ENCODE peak calls at places on chromosomes 5 and 9, in ten cellular contexts. D is neural progenitor cell, G is AG09309, J is lung, A is B cell, Y is stomach, M is NB4, E is epithelial cell of esophagus, B is fibroblast of villous mesenchyme, W is HL-60. N is an unnamed sample.
A peak's percentile ranks its signal among the peaks of the same experiment; 100 is the strongest.

GRCh38 chr5:88049737-88050136 is 218.9 kb downstream of the TMEM161B start:
- DNase-seq in D (no peak), G (no peak), J (no peak), A (no peak), Y (no peak), M (no peak), E (no peak), B (no peak), W (no peak), N (no peak)

GRCh38 chr9:91146391-91147019 is 215.2 kb downstream of the AUH start:
- DNase-seq in D (no peak), G (no peak), J (peak; percentile 51), A (no peak), Y (no peak), M (no peak), E (no peak), B (no peak), W (no peak), N (no peak)

GRCh38 chr9:110099236-110099741 is 108.7 kb downstream of the C9orf152 start:
- DNase-seq in D (no peak), G (peak; percentile 60), J (no peak), A (no peak), Y (no peak), M (peak; percentile 32), E (peak; percentile 92), B (peak; percentile 81), W (no peak), N (no peak)

GRCh38 chr5:111394580-111394979 is 117.8 kb downstream of the STARD4 start:
- DNase-seq in D (no peak), G (peak; percentile 67), J (no peak), A (no peak), Y (no peak), M (peak; percentile 30), E (peak; percentile 80), B (peak; percentile 60), W (peak; percentile 20), N (no peak)

GRCh38 chr9:76629205-76629990 is 134.8 kb upstream of the PCA3 start:
- DNase-seq in D (no peak), G (no peak), J (no peak), A (no peak), Y (no peak), M (peak; percentile 95), E (no peak), B (no peak), W (peak; percentile 72), N (no peak)

GRCh38 chr9:124855944-124856773 is 2.9 kb downstream of the WDR38 start:
- DNase-seq in D (peak; percentile 68), G (no peak), J (no peak), A (no peak), Y (no peak), M (peak; percentile 75), E (peak; percentile 41), B (no peak), W (no peak), N (peak; percentile 60)

GRCh38 chr5:153965102-153965645 is 73.5 kb downstream of the FAM114A2 start:
- DNase-seq in D (peak; percentile 83), G (peak; percentile 11), J (peak; percentile 43), A (peak; percentile 45), Y (peak; percentile 33), M (peak; percentile 64), E (peak; percentile 62), B (peak; percentile 59), W (no peak), N (peak; percentile 73)

GRCh38 chr5:138336952-138337684 is 948 bp upstream of the FAM53C start:
- DNase-seq in D (no peak), G (no peak), J (peak; percentile 81), A (peak; percentile 76), Y (peak; percentile 80), M (peak; percentile 84), E (peak; percentile 78), B (peak; percentile 88), W (peak; percentile 61), N (peak; percentile 75)

GRCh38 chr9:3477236-3477834 is 48.5 kb downstream of the RFX3 start:
- DNase-seq in D (no peak), G (no peak), J (no peak), A (no peak), Y (no peak), M (no peak), E (no peak), B (peak; percentile 33), W (no peak), N (no peak)

GRCh38 chr5:10556331-10556807 is 7.5 kb upstream of the ANKRD33B start:
- DNase-seq in D (no peak), G (no peak), J (no peak), A (no peak), Y (no peak), M (no peak), E (peak; percentile 76), B (peak; percentile 79), W (no peak), N (no peak)

GRCh38 chr5:62457071-62457470 is 44.5 kb downstream of the IPO11 start:
- DNase-seq in D (no peak), G (no peak), J (no peak), A (no peak), Y (no peak), M (no peak), E (peak; percentile 68), B (peak; percentile 48), W (no peak), N (no peak)

GRCh38 chr5:1800470-1801060 is 642 bp upstream of the NDUFS6 start:
- DNase-seq in D (peak; percentile 56), G (no peak), J (no peak), A (no peak), Y (no peak), M (peak; percentile 57), E (peak; percentile 27), B (peak; percentile 26), W (no peak), N (no peak)

GRCh38 chr9:81584099-81584498 is 105.2 kb downstream of the TLE1 start:
- DNase-seq in D (no peak), G (no peak), J (no peak), A (no peak), Y (no peak), M (no peak), E (no peak), B (no peak), W (no peak), N (no peak)

DNA sequence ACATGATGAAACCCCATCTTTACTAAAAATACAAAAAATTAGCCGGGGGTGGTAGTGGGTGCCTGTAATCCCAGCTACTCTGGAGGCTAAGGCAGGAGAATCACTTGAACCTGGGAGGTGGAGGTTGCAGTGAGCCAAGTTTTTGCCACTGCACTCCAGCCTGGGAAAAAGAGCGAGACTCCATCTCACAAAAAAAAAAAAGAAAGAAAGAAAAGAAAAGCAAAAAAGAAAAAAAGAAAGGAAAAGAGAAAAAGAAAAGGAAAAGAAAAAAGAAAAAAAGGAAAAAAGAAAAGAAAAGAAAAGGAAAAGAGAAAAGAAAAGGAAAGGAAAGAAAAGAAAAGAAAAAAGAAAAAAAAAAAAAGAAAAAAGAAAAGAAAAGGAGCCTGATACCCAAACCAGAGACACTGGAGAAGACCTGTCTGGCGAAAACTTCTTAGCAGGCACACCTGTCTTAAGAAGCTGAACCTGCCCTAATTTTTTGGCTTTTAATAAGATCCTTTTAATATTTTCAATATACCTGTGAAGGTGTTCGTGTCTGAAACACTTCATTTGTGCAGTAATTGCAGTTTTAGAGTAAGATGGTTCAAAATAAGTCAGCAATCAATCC is 164.7 kb upstream of the IRX2 start:
- DNase-seq in D (no peak), G (no peak), J (no peak), A (no peak), Y (no peak), M (no peak), E (no peak), B (no peak), W (no peak), N (no peak)
- TF ChIP-seq CTCF in D (no peak), G (no peak), J (no peak), A (no peak), Y (no peak), M (no peak), E (no peak), B (no peak), W (no peak), N (no peak)

DNA sequence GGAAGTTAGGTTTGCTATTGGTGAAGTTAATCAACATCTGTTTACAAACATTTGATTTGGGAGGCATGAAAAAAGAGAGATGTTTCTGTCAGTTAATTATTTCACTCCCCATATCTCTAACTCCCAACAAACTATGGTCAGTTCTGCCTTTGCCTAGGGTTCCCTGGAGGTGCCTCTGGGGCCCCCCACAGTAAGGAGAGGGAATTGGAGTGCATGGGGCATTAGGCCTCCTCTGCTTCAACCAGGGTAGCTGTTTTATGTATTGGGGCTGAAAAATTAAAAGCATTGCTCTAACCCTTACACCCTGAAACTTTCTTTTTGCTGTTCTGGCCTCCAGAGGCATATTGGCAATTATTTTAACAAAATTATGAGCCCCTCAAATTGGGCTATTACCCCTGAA is 32.3 kb downstream of the RUSC2 start:
- DNase-seq in D (no peak), G (no peak), J (no peak), A (no peak), Y (no peak), M (no peak), E (no peak), B (no peak), W (no peak), N (no peak)
- TF ChIP-seq CTCF in D (peak; percentile 23), G (peak; percentile 28), J (no peak), A (no peak), Y (no peak), M (peak; percentile 36), E (no peak), B (peak; percentile 33), W (no peak), N (no peak)

DNA sequence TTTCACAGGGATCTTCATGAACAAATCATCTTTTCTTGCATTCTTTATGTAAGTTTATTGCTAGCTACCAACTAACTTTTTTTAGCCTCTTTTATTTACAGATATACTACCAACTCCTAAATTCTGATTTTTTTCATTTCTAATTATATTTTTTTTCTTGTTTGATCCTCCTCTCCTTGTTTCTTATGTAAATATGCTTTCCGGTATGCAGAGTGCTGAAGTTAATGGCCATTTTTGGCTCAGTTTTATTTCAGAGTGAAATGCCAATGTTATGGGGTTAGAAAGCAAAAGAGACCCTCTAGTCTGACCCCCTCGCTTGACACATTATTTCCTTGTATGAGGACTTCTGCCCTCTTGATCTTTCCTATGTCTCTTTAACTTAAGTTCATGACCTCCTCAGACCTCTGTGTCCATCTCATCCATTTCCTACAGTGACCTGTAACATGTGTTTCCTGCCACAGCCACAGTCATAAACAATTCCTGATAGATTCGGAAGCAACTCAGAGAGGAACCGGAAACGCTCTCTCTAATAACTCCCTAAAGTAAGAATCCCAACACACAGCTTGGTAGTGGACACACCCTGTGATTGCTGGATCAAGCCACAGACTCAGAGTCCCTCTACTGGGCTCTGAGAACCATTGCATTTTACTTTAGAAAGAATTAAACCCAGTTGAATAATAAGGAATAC is 42.9 kb upstream of the AFAP1L1 start:
- DNase-seq in D (peak; percentile 62), G (peak; percentile 77), J (peak; percentile 49), A (no peak), Y (no peak), M (peak; percentile 57), E (peak; percentile 87), B (peak; percentile 93), W (peak; percentile 14), N (peak; percentile 30)
- TF ChIP-seq CTCF in D (peak; percentile 71), G (peak; percentile 85), J (peak; percentile 66), A (no peak), Y (peak; percentile 49), M (peak; percentile 39), E (peak; percentile 87), B (peak; percentile 93), W (no peak), N (peak; percentile 40)

DNA sequence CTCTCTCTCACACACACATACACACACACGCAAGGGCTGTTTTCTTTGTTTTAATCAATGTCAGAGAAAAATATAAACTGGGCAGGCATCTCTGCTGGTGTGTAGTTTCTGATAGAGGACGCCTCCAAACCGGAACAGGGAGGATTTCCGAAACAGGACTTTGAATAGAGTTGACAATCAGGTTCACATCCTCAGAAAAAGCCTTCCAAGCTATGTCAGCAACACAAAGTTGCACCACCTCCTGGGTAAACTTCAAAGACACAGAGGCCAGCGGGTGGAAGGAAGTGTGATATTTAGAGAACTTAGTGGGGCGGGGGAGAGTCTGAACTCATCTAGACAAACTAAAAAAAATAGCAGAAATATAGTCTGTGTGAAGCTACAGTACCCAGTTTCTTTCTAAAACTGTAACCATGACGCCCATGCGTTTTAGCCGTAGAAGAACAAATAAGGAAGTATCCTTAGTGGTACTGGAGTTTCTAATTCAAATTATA is 1.2 kb downstream of the ST8SIA4 start:
- DNase-seq in D (peak; percentile 8), G (no peak), J (peak; percentile 54), A (no peak), Y (peak; percentile 32), M (peak; percentile 93), E (peak; percentile 33), B (peak; percentile 12), W (no peak), N (peak; percentile 38)
- TF ChIP-seq CTCF in D (no peak), G (no peak), J (no peak), A (no peak), Y (no peak), M (no peak), E (no peak), B (no peak), W (no peak), N (no peak)